ENCODE peak calls at places on chromosomes 3 and 15, in five cellular contexts. U is H9, N is IMR-90, L is neuronal stem cell, O is H1. I is an unnamed sample.

GRCh38 chr3:101020616-101021015 is 27.4 kb upstream of the ABI3BP start:
- DNase-seq in N (peak; percentile 80), U (no peak), O (no peak), L (no peak), I (no peak)

GRCh38 chr3:120791958-120792357 is 49.4 kb downstream of the GTF2E1 start:
- DNase-seq in U (no peak), N (peak; percentile 80), O (no peak), L (no peak), I (peak; percentile 46)

GRCh38 chr3:188664795-188665194 is 507.0 kb upstream of the TPRG1 start:
- DNase-seq in O (no peak), N (no peak), U (no peak), L (no peak), I (no peak)

GRCh38 chr15:82995076-82995475 is 9.1 kb downstream of the RAMAC start:
- DNase-seq in U (no peak), O (no peak), N (no peak), L (no peak), I (no peak)

GRCh38 chr3:51931756-51932155 is 9.9 kb downstream of the RRP9 start:
- DNase-seq in U (no peak), O (no peak), N (no peak), L (no peak), I (no peak)

GRCh38 chr3:10286596-10287295 is 6.0 kb downstream of the GHRL start:
- DNase-seq in L (peak; percentile 58), U (peak; percentile 67), N (peak; percentile 74), O (peak; percentile 57), I (peak; percentile 64)

GRCh38 chr3:167626490-167626889 is 27.3 kb downstream of the WDR49 start:
- DNase-seq in U (no peak), L (no peak), N (no peak), O (no peak), I (no peak)

GRCh38 chr3:23242106-23242505 is 39.0 kb downstream of the UBE2E2 start:
- DNase-seq in N (no peak), U (no peak), L (no peak), O (no peak), I (no peak)

GRCh38 chr15:33029247-33029646 is 165.3 kb downstream of the FMN1 start:
- DNase-seq in O (no peak), L (no peak), N (peak; percentile 15), U (no peak), I (peak; percentile 50)

GRCh38 chr15:72782993-72783562 is 480 bp downstream of the ADPGK start:
- DNase-seq in N (peak; percentile 27), U (no peak), L (no peak), O (no peak), I (peak; percentile 88)

GRCh38 chr15:49424954-49425353 is 1.9 kb downstream of the FGF7 start:
- DNase-seq in O (no peak), U (no peak), N (peak; percentile 39), L (no peak), I (no peak)

GRCh38 chr3:172040078-172040975 is 949 bp downstream of the FNDC3B start:
- DNase-seq in O (no peak), N (peak; percentile 86), U (peak; percentile 75), L (peak; percentile 70), I (peak; percentile 88)

GRCh38 chr3:30435950-30436349 is 170.5 kb upstream of the TGFBR2 start:
- DNase-seq in O (no peak), U (no peak), N (no peak), L (no peak), I (no peak)

GRCh38 chr15:48385431-48385830 is 54.2 kb downstream of the DUT start:
- DNase-seq in U (no peak), L (no peak), O (no peak), N (peak; percentile 96), I (peak; percentile 18)

GRCh38 chr15:25251700-25252390 is 187.0 kb downstream of the UBE3A start:
- DNase-seq in U (peak; percentile 14), L (no peak), O (no peak), N (no peak), I (no peak)

GRCh38 chr3:184328516-184328915 is 8.9 kb upstream of the FAM131A start:
- DNase-seq in O (no peak), N (no peak), L (no peak), U (no peak), I (no peak)

GRCh38 chr3:36923523-36923943 is 21.3 kb downstream of the TRANK1 start:
- DNase-seq in L (no peak), U (peak; percentile 60), N (no peak), O (no peak), I (no peak)

GRCh38 chr15:81097116-81097892 is 36.8 kb upstream of the CFAP161 start:
- DNase-seq in L (no peak), U (no peak), N (no peak), O (no peak), I (no peak)

GRCh38 chr3:123287051-123287961 is 85.6 kb downstream of the SEC22A start:
- DNase-seq in N (no peak), L (no peak), O (no peak), U (peak; percentile 13), I (no peak)

GRCh38 chr15:48592929-48593328 is 52.6 kb downstream of the FBN1 start:
- DNase-seq in L (no peak), N (no peak), O (no peak), U (no peak), I (no peak)

GRCh38 chr3:42652611-42653302 is 740 bp upstream of the ZBTB47 start:
- DNase-seq in U (peak; percentile 58), L (no peak), O (no peak), N (peak; percentile 78), I (peak; percentile 83)

GRCh38 chr15:69468241-69469121 is 15.9 kb downstream of the RPLP1 start:
- DNase-seq in N (peak; percentile 87), L (no peak), O (no peak), U (no peak), I (peak; percentile 79)

GRCh38 chr15:43218908-43219706 is 1.7 kb downstream of the EPB42 start:
- DNase-seq in O (no peak), L (peak; percentile 44), U (peak; percentile 86), N (peak; percentile 18), I (peak; percentile 28)

GRCh38 chr3:36259580-36259979 is 120.7 kb upstream of the STAC start:
- DNase-seq in N (no peak), L (no peak), O (no peak), U (no peak), I (no peak)

GRCh38 chr15:71440479-71441071 is 325.3 kb downstream of the THSD4 start:
- DNase-seq in L (no peak), O (no peak), N (peak; percentile 80), U (no peak), I (peak; percentile 69)

GRCh38 chr3:148219995-148220394 is 477.7 kb upstream of the AGTR1 start:
- DNase-seq in L (no peak), O (no peak), N (no peak), U (no peak), I (no peak)

GRCh38 chr15:42092666-42093445 is 1.5 kb downstream of the PLA2G4D start:
- DNase-seq in O (no peak), U (peak; percentile 38), L (no peak), N (no peak), I (no peak)
- H3K18ac ChIP-seq in O (no peak overlapping the region), U (no peak overlapping the region), L (peak overlapping the region; percentile 8), N (no peak overlapping the region), I (no peak overlapping the region)

GRCh38 chr15:88803920-88804247 is 648 bp downstream of the ACAN start:
- DNase-seq in U (no peak), L (no peak), N (no peak), O (no peak), I (no peak)

GRCh38 chr15:88802250-88802990 is 816 bp upstream of the ACAN start:
- DNase-seq in U (no peak), L (no peak), O (no peak), N (no peak), I (no peak)

GRCh38 chr15:88802991-88803240 is 320 bp upstream of the ACAN start:
- DNase-seq in O (no peak), U (no peak), L (no peak), N (no peak), I (no peak)

GRCh38 chr15:88804257-88804656 is 1.0 kb downstream of the ACAN start:
- DNase-seq in U (no peak), L (no peak), O (no peak), N (no peak), I (no peak)

GRCh38 chr15:88803241-88803919 is at the start of gene ACAN:
- DNase-seq in U (peak; percentile 64), L (peak; percentile 57), O (no peak), N (no peak), I (no peak)
- H3K18ac ChIP-seq in U (no peak within 1 kb of the TSS), L (peak within 1 kb of the TSS; percentile 92), O (peak within 1 kb of the TSS; percentile 71), N (no peak within 1 kb of the TSS), I (no peak within 1 kb of the TSS)

GRCh38 chr3:48467473-48468267 is 21.1 kb downstream of the ATRIP start:
- DNase-seq in O (no peak), N (no peak), U (no peak), L (no peak), I (no peak)

GRCh38 chr3:48472673-48472922 is 26.1 kb downstream of the ATRIP start:
- DNase-seq in N (no peak), O (peak; percentile 25), U (no peak), L (no peak), I (no peak)

GRCh38 chr3:48468329-48468731 is 21.8 kb downstream of the ATRIP start:
- DNase-seq in U (no peak), N (no peak), L (no peak), O (no peak), I (no peak)

GRCh38 chr3:48469046-48469915 is 22.7 kb downstream of the ATRIP start:
- DNase-seq in U (no peak), O (no peak), N (no peak), L (no peak), I (no peak)

GRCh38 chr3:48470286-48470685 is 23.7 kb downstream of the ATRIP start:
- DNase-seq in N (no peak), O (no peak), L (no peak), U (no peak), I (no peak)
- H3K18ac ChIP-seq in N (no peak overlapping the region), O (no peak overlapping the region), L (peak overlapping the region; percentile 28), U (no peak overlapping the region), I (no peak overlapping the region)

GRCh38 chr3:50218448-50218847 is 13.4 kb downstream of the SLC38A3 start:
- DNase-seq in U (no peak), L (no peak), O (no peak), N (no peak), I (no peak)
- H3K18ac ChIP-seq in U (no peak overlapping the region), L (peak overlapping the region; percentile 66), O (no peak overlapping the region), N (no peak overlapping the region), I (no peak overlapping the region)

GRCh38 chr15:63634154-63634553 is 37.0 kb downstream of the FBXL22 start:
- DNase-seq in L (no peak), U (no peak), N (no peak), O (no peak), I (no peak)
- H3K18ac ChIP-seq in L (no peak overlapping the region), U (no peak overlapping the region), N (no peak overlapping the region), O (no peak overlapping the region), I (no peak overlapping the region)

DNA sequence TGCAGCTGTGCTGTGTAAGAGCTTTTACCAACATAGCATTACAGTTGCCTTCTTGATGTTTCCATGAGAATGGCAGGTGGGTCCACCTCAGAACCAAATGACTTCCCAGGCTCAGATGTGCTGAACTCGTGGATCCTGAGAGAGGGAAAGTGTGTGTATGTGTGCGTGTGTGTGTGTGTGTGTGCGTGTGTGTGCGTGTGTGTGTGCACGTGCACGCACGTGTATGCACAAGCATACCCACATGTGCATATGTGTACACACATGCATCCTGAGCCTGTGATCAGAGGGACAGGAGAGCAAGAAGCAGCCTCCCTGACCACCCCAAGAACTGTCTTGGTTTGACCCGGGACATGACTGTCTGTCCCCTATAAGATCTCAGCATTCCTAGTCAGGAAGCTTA is 48.1 kb downstream of the CHDH start:
- DNase-seq in U (no peak), N (no peak), O (no peak), L (no peak), I (no peak)
- H3K18ac ChIP-seq in U (no peak overlapping the region), N (no peak overlapping the region), O (no peak overlapping the region), L (no peak overlapping the region), I (no peak overlapping the region)